ENCODE peak calls at places on chromosomes 3 and 15, in five cellular contexts. K, E, B, L and W are unnamed samples.
A peak's percentile ranks its signal among the peaks of the same experiment; 100 is the strongest.

GRCh38 chr3:42651248-42652091 is 2.0 kb upstream of the ZBTB47 start:
- DNase-seq in K (no peak), E (no peak), B (no peak), L (no peak), W (no peak)

GRCh38 chr3:35638640-35639250 is 580 bp upstream of the ARPP21 start:
- DNase-seq in K (no peak), E (no peak), B (no peak), L (no peak), W (no peak)

GRCh38 chr15:50134524-50135024 is 15.5 kb upstream of the ATP8B4 start:
- DNase-seq in K (no peak), E (no peak), B (no peak), L (no peak), W (no peak)

GRCh38 chr3:140597364-140597763 is 80.5 kb upstream of the TRIM42 start:
- DNase-seq in K (no peak), E (no peak), B (no peak), L (no peak), W (no peak)

GRCh38 chr3:172104471-172105072 is 65.2 kb downstream of the FNDC3B start:
- DNase-seq in K (peak; percentile 9), E (no peak), B (no peak), L (no peak), W (no peak)

GRCh38 chr3:129829640-129830039 is 63.9 kb downstream of the TMCC1 start:
- DNase-seq in K (peak; percentile 63), E (peak; percentile 32), B (peak; percentile 23), L (no peak), W (peak; percentile 83)

GRCh38 chr15:24933716-24934115 is 21.1 kb upstream of the SNRPN start:
- DNase-seq in K (no peak), E (no peak), B (no peak), L (no peak), W (no peak)

GRCh38 chr15:61141497-61142125 is 87.5 kb downstream of the RORA start:
- DNase-seq in K (peak; percentile 18), E (no peak), B (no peak), L (no peak), W (no peak)

GRCh38 chr3:135224963-135225362 is 429.9 kb downstream of the EPHB1 start:
- DNase-seq in K (no peak), E (no peak), B (no peak), L (no peak), W (no peak)

GRCh38 chr3:191412764-191413163 is 48.2 kb upstream of the PYDC2 start:
- DNase-seq in K (no peak), E (no peak), B (peak; percentile 27), L (no peak), W (no peak)

GRCh38 chr3:138902166-138902565 is 44.8 kb downstream of the FOXL2 start:
- DNase-seq in K (no peak), E (no peak), B (no peak), L (no peak), W (no peak)

GRCh38 chr3:177150970-177151627 is 46.2 kb downstream of the TBL1XR1 start:
- DNase-seq in K (no peak), E (no peak), B (no peak), L (no peak), W (peak; percentile 18)

GRCh38 chr15:75844629-75845390 is 1.6 kb downstream of the UBE2Q2 start:
- DNase-seq in K (no peak), E (no peak), B (no peak), L (no peak), W (no peak)

GRCh38 chr3:171504376-171504775 is 44.2 kb upstream of the TNIK start:
- DNase-seq in K (no peak), E (no peak), B (no peak), L (no peak), W (no peak)

GRCh38 chr3:196990654-196991053 is 22.0 kb upstream of the PIGZ start:
- DNase-seq in K (no peak), E (no peak), B (no peak), L (no peak), W (peak; percentile 43)

GRCh38 chr3:117407317-117407716 is 697.7 kb downstream of the TUSC7 start:
- DNase-seq in K (peak; percentile 44), E (no peak), B (no peak), L (no peak), W (peak; percentile 5)

GRCh38 chr3:31880020-31880419 is 101.0 kb downstream of the OSBPL10 start:
- DNase-seq in K (no peak), E (peak; percentile 49), B (no peak), L (no peak), W (peak; percentile 11)

GRCh38 chr3:126548556-126549466 is 9.9 kb downstream of the C3orf22 start:
- DNase-seq in K (no peak), E (no peak), B (no peak), L (peak; percentile 50), W (no peak)

GRCh38 chr3:109071349-109072142 is 46.4 kb downstream of the MORC1 start:
- DNase-seq in K (no peak), E (no peak), B (no peak), L (no peak), W (no peak)